ENCODE peak calls at places on chromosomes 2 and 18, in six cellular contexts. P is Panc1, A is upper lobe of left lung, K is endothelial cell of umbilical vein, Y is transverse colon, V is GM23338. G is an unnamed sample.

GRCh38 chr2:235283246-235283645 is 210.6 kb upstream of the AGAP1 start:
- DNase-seq in P (no peak), A (no peak), K (no peak), Y (no peak), V (no peak), G (no peak)

GRCh38 chr2:45128580-45128997 is 119.3 kb upstream of the SIX2 start:
- DNase-seq in P (peak; percentile 36), A (no peak), K (peak; percentile 89), Y (no peak), V (no peak), G (no peak)

GRCh38 chr2:70532244-70532935 is 21.2 kb downstream of the TGFA start:
- DNase-seq in P (no peak), A (no peak), K (no peak), Y (no peak), V (no peak), G (no peak)

GRCh38 chr18:9323750-9324445 is 10.7 kb upstream of the TWSG1 start:
- DNase-seq in P (no peak), A (no peak), K (peak; percentile 82), Y (no peak), V (no peak), G (no peak)

GRCh38 chr2:163667064-163667887 is 68.5 kb downstream of the FIGN start:
- DNase-seq in P (peak; percentile 75), A (no peak), K (peak; percentile 96), Y (no peak), V (no peak), G (no peak)

GRCh38 chr2:13000644-13001375 is 284.1 kb downstream of the TRIB2 start:
- DNase-seq in P (no peak), A (no peak), K (peak; percentile 90), Y (no peak), V (peak; percentile 20), G (no peak)

GRCh38 chr2:216951166-216951565 is 91.3 kb upstream of the TNP1 start:
- DNase-seq in P (no peak), A (no peak), K (no peak), Y (no peak), V (no peak), G (no peak)

GRCh38 chr2:205800804-205801203 is 118.5 kb downstream of the NRP2 start:
- DNase-seq in P (no peak), A (peak; percentile 57), K (peak; percentile 99), Y (peak; percentile 55), V (no peak), G (no peak)

GRCh38 chr18:23398401-23398800 is 54.7 kb upstream of the RIOK3 start:
- DNase-seq in P (no peak), A (no peak), K (no peak), Y (no peak), V (no peak), G (no peak)

GRCh38 chr2:106296182-106296815 is 102.2 kb upstream of the UXS1 start:
- DNase-seq in P (no peak), A (no peak), K (no peak), Y (no peak), V (no peak), G (no peak)

GRCh38 chr2:52821631-52822030 is 946.0 kb upstream of the CHAC2 start:
- DNase-seq in P (no peak), A (no peak), K (no peak), Y (no peak), V (peak; percentile 23), G (no peak)

GRCh38 chr2:96148410-96149217 is 3.4 kb upstream of the DUSP2 start:
- DNase-seq in P (no peak), A (peak; percentile 89), K (peak; percentile 74), Y (peak; percentile 88), V (peak; percentile 93), G (peak; percentile 97)

GRCh38 chr2:160615706-160616105 is 122.1 kb upstream of the RBMS1 start:
- DNase-seq in P (no peak), A (no peak), K (peak; percentile 40), Y (no peak), V (no peak), G (no peak)

GRCh38 chr2:165203689-165204559 is at the start of gene SCN3A:
- DNase-seq in P (peak; percentile 22), A (no peak), K (peak; percentile 55), Y (peak; percentile 16), V (peak; percentile 85), G (no peak)

GRCh38 chr2:42340938-42341636 is 19.9 kb downstream of the COX7A2L start:
- DNase-seq in P (no peak), A (no peak), K (no peak), Y (no peak), V (no peak), G (no peak)

DNA sequence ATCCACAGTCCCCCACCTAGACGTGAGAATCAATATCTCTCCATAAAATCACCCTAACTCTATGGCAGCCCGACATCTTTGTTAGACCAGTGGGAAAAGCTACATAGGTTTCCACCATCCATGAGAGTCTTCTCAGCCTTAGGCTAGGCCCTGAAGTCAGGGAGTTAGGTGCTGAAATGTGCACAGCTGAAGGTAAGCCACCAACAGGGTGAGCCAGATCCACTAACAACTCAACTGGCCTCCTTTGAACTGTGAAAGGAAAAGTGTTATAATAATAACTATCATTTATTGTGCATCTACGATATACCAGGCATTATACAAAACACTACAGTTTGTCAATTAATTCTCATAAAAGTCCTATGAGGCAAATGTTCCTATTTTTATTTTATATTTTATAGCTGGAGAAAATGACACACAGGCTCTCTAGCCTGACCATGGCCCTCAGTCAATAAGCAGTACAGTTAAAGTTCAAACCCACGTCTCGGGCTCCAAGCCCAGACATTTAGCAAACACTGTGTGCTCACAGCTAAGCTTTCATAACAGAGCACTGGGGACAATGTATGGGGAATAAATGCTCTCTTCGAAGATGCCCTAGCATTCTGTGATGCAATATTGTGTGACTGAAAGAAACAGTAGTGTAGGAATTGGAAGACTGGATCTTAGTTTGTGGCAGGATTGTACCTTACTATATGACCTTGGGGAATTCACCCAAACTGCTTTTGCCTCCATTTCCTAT is 11.2 kb upstream of the CYP27C1 start:
- DNase-seq in P (no peak), A (no peak), K (no peak), Y (peak; percentile 17), V (no peak), G (no peak)
- H3K27ac ChIP-seq in P (no peak overlapping the region), A (no peak overlapping the region), K (no peak overlapping the region), Y (no peak overlapping the region), V (no peak overlapping the region), G (no peak overlapping the region)

GRCh38 chr2:236641051-236641450 is 71.4 kb downstream of the ACKR3 start:
- DNase-seq in P (no peak), A (no peak), K (no peak), Y (no peak), V (no peak), G (peak; percentile 62)

GRCh38 chr2:236644067-236644466 is 74.4 kb downstream of the ACKR3 start:
- DNase-seq in P (no peak), A (no peak), K (no peak), Y (no peak), V (no peak), G (no peak)

GRCh38 chr2:236643480-236643879 is 73.9 kb downstream of the ACKR3 start:
- DNase-seq in P (no peak), A (no peak), K (no peak), Y (no peak), V (no peak), G (no peak)

GRCh38 chr2:236642125-236642524 is 72.5 kb downstream of the ACKR3 start:
- DNase-seq in P (no peak), A (no peak), K (no peak), Y (no peak), V (no peak), G (no peak)

DNA sequence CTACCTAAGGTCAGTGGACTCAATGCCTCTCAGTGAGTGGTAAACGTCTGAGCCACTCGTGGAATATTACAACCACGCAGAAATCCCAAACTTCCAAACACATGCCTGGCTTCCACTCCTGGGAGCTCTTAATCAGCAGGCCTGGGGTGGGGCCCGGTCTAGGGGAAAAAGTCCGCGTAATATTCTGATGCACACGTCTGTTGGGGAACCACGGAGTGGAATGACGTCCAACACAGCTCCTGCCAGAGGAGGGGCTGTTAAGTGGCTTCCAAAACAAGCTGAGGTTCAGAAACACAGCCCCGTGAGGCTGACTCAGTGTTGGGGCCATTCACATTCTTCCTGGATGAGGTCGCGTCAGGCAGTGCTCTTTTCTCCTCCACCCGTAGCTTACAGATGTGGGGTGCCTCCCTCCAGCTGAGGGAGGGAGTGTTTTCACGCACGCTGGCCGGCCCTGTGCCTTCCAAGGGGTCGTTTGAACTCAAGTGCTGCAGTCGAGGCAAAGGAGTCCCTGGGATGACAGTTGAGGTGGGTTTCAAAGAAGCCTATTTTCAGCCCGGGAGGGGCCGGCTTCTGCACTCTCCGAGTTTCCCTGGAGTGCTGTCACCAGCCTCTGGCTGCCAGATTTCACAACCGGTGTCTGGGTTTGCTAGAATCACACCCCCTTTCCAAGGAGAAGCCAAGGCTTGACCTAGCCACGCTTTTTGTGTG is 73.1 kb downstream of the ACKR3 start:
- DNase-seq in P (peak; percentile 2), A (peak; percentile 68), K (peak; percentile 70), Y (peak; percentile 73), V (peak; percentile 54), G (peak; percentile 41)
- TF ChIP-seq POLR2AphosphoS5 in P (no peak), A (no peak), K (no peak), Y (peak; percentile 80), V (no peak), G (no peak)

GRCh38 chr18:63154350-63155152 is 165.0 kb downstream of the BCL2 start:
- DNase-seq in P (no peak), A (no peak), K (no peak), Y (no peak), V (no peak), G (no peak)
- H3K4me3 ChIP-seq in P (no peak overlapping the region), A (no peak overlapping the region), K (no peak overlapping the region), Y (no peak overlapping the region), V (no peak overlapping the region), G (no peak overlapping the region)

GRCh38 chr2:66538291-66538690 is 103.4 kb downstream of the MEIS1 start:
- DNase-seq in P (no peak), A (no peak), K (no peak), Y (no peak), V (no peak), G (no peak)

GRCh38 chr2:66544258-66544657 is 109.3 kb downstream of the MEIS1 start:
- DNase-seq in P (no peak), A (no peak), K (no peak), Y (no peak), V (no peak), G (no peak)

GRCh38 chr2:66545227-66545626 is 110.3 kb downstream of the MEIS1 start:
- DNase-seq in P (no peak), A (no peak), K (no peak), Y (no peak), V (no peak), G (no peak)

GRCh38 chr2:66539452-66539851 is 104.5 kb downstream of the MEIS1 start:
- DNase-seq in P (no peak), A (no peak), K (peak; percentile 28), Y (no peak), V (no peak), G (no peak)

GRCh38 chr2:66541646-66542045 is 106.7 kb downstream of the MEIS1 start:
- DNase-seq in P (no peak), A (no peak), K (no peak), Y (no peak), V (no peak), G (no peak)
- H3K27ac ChIP-seq in P (no peak overlapping the region), A (no peak overlapping the region), K (no peak overlapping the region), Y (no peak overlapping the region), V (no peak overlapping the region), G (no peak overlapping the region)

DNA sequence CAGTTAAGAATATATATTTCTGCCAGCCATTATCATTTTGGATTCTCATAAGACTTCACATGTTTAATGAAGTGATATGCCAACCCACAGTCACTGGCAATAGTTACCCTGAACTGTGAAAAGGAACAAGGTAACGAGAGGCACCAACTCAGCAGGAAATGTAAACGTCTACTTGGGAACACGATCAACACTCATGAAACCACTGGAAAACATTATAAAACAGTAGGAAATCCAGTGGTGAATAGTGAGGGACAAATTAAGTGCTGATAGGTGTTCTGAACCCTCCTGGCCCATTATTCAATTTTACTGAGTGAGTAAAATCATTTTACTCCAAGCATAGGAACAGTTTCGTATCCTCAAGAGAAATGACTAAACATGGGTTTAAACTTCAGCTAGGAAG is 17.1 kb downstream of the CCDC68 start:
- DNase-seq in P (no peak), A (no peak), K (no peak), Y (no peak), V (no peak), G (no peak)
- TF ChIP-seq POLR2AphosphoS5 in P (no peak), A (no peak), K (no peak), Y (no peak), V (no peak), G (no peak)

G was measured in spleen.